ENCODE peak calls at places on chromosomes 7 and 10, in four cellular contexts. One of them, this sample, is unnamed.

GRCh38 chr10:59585046-59585700 is 124.5 kb downstream of the SLC16A9 start:
- DNase-seq in NCI-H510A treated with DMSO at 0.1 percent for 48 hours: no peak
- DNase-seq in NCI-H2029 treated with DMSO at 0.1 percent for 48 hours: peak; percentile 26
- DNase-seq in lung microvascular endothelial cell: no peak
- DNase-seq in this sample: peak; percentile 60

GRCh38 chr7:142608630-142609029 is 140.6 kb upstream of the PRSS1 start:
- DNase-seq in lung microvascular endothelial cell: no peak
- DNase-seq in NCI-H510A treated with DMSO at 0.1 percent for 48 hours: no peak
- DNase-seq in NCI-H2029 treated with DMSO at 0.1 percent for 48 hours: no peak
- DNase-seq in this sample: no peak

GRCh38 chr7:47905071-47905920 is 43.0 kb downstream of the PKD1L1 start:
- DNase-seq in NCI-H510A treated with DMSO at 0.1 percent for 48 hours: no peak
- DNase-seq in lung microvascular endothelial cell: no peak
- DNase-seq in NCI-H2029 treated with DMSO at 0.1 percent for 48 hours: no peak
- DNase-seq in this sample: no peak

GRCh38 chr10:78769526-78769925 is 299.2 kb upstream of the ZMIZ1 start:
- DNase-seq in NCI-H2029 treated with DMSO at 0.1 percent for 48 hours: no peak
- DNase-seq in lung microvascular endothelial cell: no peak
- DNase-seq in NCI-H510A treated with DMSO at 0.1 percent for 48 hours: no peak
- DNase-seq in this sample: no peak

GRCh38 chr7:75980126-75980864 is 14.1 kb downstream of the TMEM120A start:
- DNase-seq in NCI-H510A treated with DMSO at 0.1 percent for 48 hours: no peak
- DNase-seq in lung microvascular endothelial cell: no peak
- DNase-seq in NCI-H2029 treated with DMSO at 0.1 percent for 48 hours: no peak
- DNase-seq in this sample: no peak

GRCh38 chr7:157077986-157078644 is 60.6 kb upstream of the UBE3C start:
- DNase-seq in lung microvascular endothelial cell: no peak
- DNase-seq in NCI-H2029 treated with DMSO at 0.1 percent for 48 hours: no peak
- DNase-seq in NCI-H510A treated with DMSO at 0.1 percent for 48 hours: no peak
- DNase-seq in this sample: no peak

GRCh38 chr10:32957341-32958084 is 517 bp downstream of the ITGB1 start:
- DNase-seq in lung microvascular endothelial cell: peak; percentile 42
- DNase-seq in NCI-H510A treated with DMSO at 0.1 percent for 48 hours: no peak
- DNase-seq in NCI-H2029 treated with DMSO at 0.1 percent for 48 hours: no peak
- DNase-seq in this sample: no peak

GRCh38 chr10:34764347-34764991 is 50.6 kb downstream of the PARD3 start:
- DNase-seq in NCI-H2029 treated with DMSO at 0.1 percent for 48 hours: peak; percentile 37
- DNase-seq in NCI-H510A treated with DMSO at 0.1 percent for 48 hours: peak; percentile 76
- DNase-seq in lung microvascular endothelial cell: no peak
- DNase-seq in this sample: peak; percentile 52

GRCh38 chr10:23525406-23525805 is 86.5 kb downstream of the OTUD1 start:
- DNase-seq in lung microvascular endothelial cell: peak; percentile 26
- DNase-seq in NCI-H2029 treated with DMSO at 0.1 percent for 48 hours: peak; percentile 5
- DNase-seq in NCI-H510A treated with DMSO at 0.1 percent for 48 hours: peak; percentile 1
- DNase-seq in this sample: no peak

GRCh38 chr10:16832351-16833080 is 15.3 kb upstream of the RSU1 start:
- DNase-seq in lung microvascular endothelial cell: peak; percentile 99
- DNase-seq in NCI-H510A treated with DMSO at 0.1 percent for 48 hours: no peak
- DNase-seq in NCI-H2029 treated with DMSO at 0.1 percent for 48 hours: no peak
- DNase-seq in this sample: no peak

GRCh38 chr10:132572545-132572937 is 35.0 kb downstream of the INPP5A start:
- DNase-seq in NCI-H2029 treated with DMSO at 0.1 percent for 48 hours: no peak
- DNase-seq in lung microvascular endothelial cell: no peak
- DNase-seq in NCI-H510A treated with DMSO at 0.1 percent for 48 hours: no peak
- DNase-seq in this sample: no peak

GRCh38 chr7:128672927-128673517 is 930 bp downstream of the GARIN1A start:
- DNase-seq in NCI-H510A treated with DMSO at 0.1 percent for 48 hours: peak; percentile 0
- DNase-seq in lung microvascular endothelial cell: peak; percentile 41
- DNase-seq in NCI-H2029 treated with DMSO at 0.1 percent for 48 hours: no peak
- DNase-seq in this sample: no peak

GRCh38 chr10:21830037-21830436 is 173.5 kb downstream of the DNAJC1 start:
- DNase-seq in lung microvascular endothelial cell: no peak
- DNase-seq in NCI-H2029 treated with DMSO at 0.1 percent for 48 hours: no peak
- DNase-seq in NCI-H510A treated with DMSO at 0.1 percent for 48 hours: no peak
- DNase-seq in this sample: no peak

GRCh38 chr7:141053626-141054025 is 20.2 kb upstream of the TMEM178B start:
- DNase-seq in NCI-H2029 treated with DMSO at 0.1 percent for 48 hours: no peak
- DNase-seq in NCI-H510A treated with DMSO at 0.1 percent for 48 hours: peak; percentile 27
- DNase-seq in lung microvascular endothelial cell: no peak
- DNase-seq in this sample: peak; percentile 13

GRCh38 chr10:130578532-130579289 is 442.5 kb downstream of the GLRX3 start:
- DNase-seq in NCI-H510A treated with DMSO at 0.1 percent for 48 hours: no peak
- DNase-seq in lung microvascular endothelial cell: no peak
- DNase-seq in NCI-H2029 treated with DMSO at 0.1 percent for 48 hours: no peak
- DNase-seq in this sample: no peak